ENCODE peak calls at places on chromosomes 16 and 17, in nine cellular contexts. One of them, this sample, is unnamed.

GRCh38 chr17:80769516-80769915 is 222.1 kb upstream of the CHMP6 start:
- DNase-seq in hepatic stellate cell: no peak
- DNase-seq in HuH-7.5: no peak
- DNase-seq in NCI-H1436: no peak
- DNase-seq in MM.1S: no peak
- DNase-seq in astrocyte of the spinal cord: no peak
- DNase-seq in WTC11: no peak
- DNase-seq in midbrain: no peak
- DNase-seq in iris pigment epithelial cell: no peak
- DNase-seq in this sample: no peak

GRCh38 chr17:7486181-7486580 is 2.0 kb downstream of the POLR2A start:
- DNase-seq in WTC11: no peak
- DNase-seq in NCI-H1436: no peak
- DNase-seq in iris pigment epithelial cell: peak
- DNase-seq in HuH-7.5: no peak
- DNase-seq in MM.1S: no peak
- DNase-seq in astrocyte of the spinal cord: peak
- DNase-seq in midbrain: no peak
- DNase-seq in hepatic stellate cell: peak
- DNase-seq in this sample: no peak

GRCh38 chr16:81457326-81458133 is 12.9 kb downstream of the CMIP start:
- DNase-seq in hepatic stellate cell: peak
- DNase-seq in NCI-H1436: no peak
- DNase-seq in astrocyte of the spinal cord: peak
- DNase-seq in midbrain: no peak
- DNase-seq in iris pigment epithelial cell: peak
- DNase-seq in MM.1S: no peak
- DNase-seq in HuH-7.5: peak
- DNase-seq in WTC11: no peak
- DNase-seq in this sample: no peak

GRCh38 chr17:49315974-49316570 is 46.0 kb downstream of the ZNF652 start:
- DNase-seq in HuH-7.5: no peak
- DNase-seq in astrocyte of the spinal cord: peak
- DNase-seq in iris pigment epithelial cell: no peak
- DNase-seq in midbrain: no peak
- DNase-seq in WTC11: no peak
- DNase-seq in hepatic stellate cell: peak
- DNase-seq in NCI-H1436: no peak
- DNase-seq in MM.1S: no peak
- DNase-seq in this sample: no peak

GRCh38 chr17:33142703-33143299 is 150.3 kb downstream of the ASIC2 start:
- DNase-seq in HuH-7.5: no peak
- DNase-seq in hepatic stellate cell: no peak
- DNase-seq in midbrain: no peak
- DNase-seq in iris pigment epithelial cell: peak
- DNase-seq in WTC11: peak
- DNase-seq in NCI-H1436: no peak
- DNase-seq in astrocyte of the spinal cord: no peak
- DNase-seq in MM.1S: peak
- DNase-seq in this sample: no peak

GRCh38 chr16:66660422-66661209 is 35.9 kb downstream of the CMTM4 start:
- DNase-seq in HuH-7.5: no peak
- DNase-seq in hepatic stellate cell: peak
- DNase-seq in midbrain: peak
- DNase-seq in NCI-H1436: no peak
- DNase-seq in astrocyte of the spinal cord: peak
- DNase-seq in WTC11: peak
- DNase-seq in MM.1S: no peak
- DNase-seq in iris pigment epithelial cell: peak
- DNase-seq in this sample: peak

GRCh38 chr17:28227278-28228108 is 91.5 kb upstream of the TMEM97 start:
- DNase-seq in midbrain: no peak
- DNase-seq in astrocyte of the spinal cord: peak
- DNase-seq in WTC11: peak
- DNase-seq in iris pigment epithelial cell: peak
- DNase-seq in hepatic stellate cell: peak
- DNase-seq in MM.1S: no peak
- DNase-seq in NCI-H1436: peak
- DNase-seq in HuH-7.5: peak
- DNase-seq in this sample: peak

GRCh38 chr17:17435323-17435722 is 41.5 kb upstream of the MED9 start:
- DNase-seq in iris pigment epithelial cell: peak
- DNase-seq in NCI-H1436: no peak
- DNase-seq in hepatic stellate cell: peak
- DNase-seq in midbrain: no peak
- DNase-seq in HuH-7.5: no peak
- DNase-seq in WTC11: no peak
- DNase-seq in astrocyte of the spinal cord: peak
- DNase-seq in MM.1S: no peak
- DNase-seq in this sample: no peak

GRCh38 chr17:79749156-79749815 is 18.5 kb downstream of the ENPP7 start:
- DNase-seq in midbrain: no peak
- DNase-seq in iris pigment epithelial cell: peak
- DNase-seq in MM.1S: no peak
- DNase-seq in HuH-7.5: no peak
- DNase-seq in WTC11: no peak
- DNase-seq in NCI-H1436: no peak
- DNase-seq in astrocyte of the spinal cord: peak
- DNase-seq in hepatic stellate cell: peak
- DNase-seq in this sample: no peak

GRCh38 chr16:31243734-31244670 is 15.8 kb upstream of the ITGAM start:
- DNase-seq in astrocyte of the spinal cord: no peak
- DNase-seq in iris pigment epithelial cell: no peak
- DNase-seq in WTC11: no peak
- DNase-seq in NCI-H1436: no peak
- DNase-seq in midbrain: peak
- DNase-seq in hepatic stellate cell: no peak
- DNase-seq in HuH-7.5: no peak
- DNase-seq in MM.1S: no peak
- DNase-seq in this sample: no peak

GRCh38 chr16:84578538-84579126 is 39.2 kb downstream of the COTL1 start:
- DNase-seq in MM.1S: no peak
- DNase-seq in WTC11: no peak
- DNase-seq in iris pigment epithelial cell: no peak
- DNase-seq in HuH-7.5: no peak
- DNase-seq in NCI-H1436: no peak
- DNase-seq in midbrain: no peak
- DNase-seq in astrocyte of the spinal cord: no peak
- DNase-seq in hepatic stellate cell: no peak
- DNase-seq in this sample: no peak

GRCh38 chr16:66924527-66925321 is 611 bp downstream of the RRAD start:
- DNase-seq in WTC11: peak
- DNase-seq in HuH-7.5: peak
- DNase-seq in NCI-H1436: no peak
- DNase-seq in midbrain: no peak
- DNase-seq in astrocyte of the spinal cord: no peak
- DNase-seq in hepatic stellate cell: peak
- DNase-seq in iris pigment epithelial cell: no peak
- DNase-seq in MM.1S: peak
- DNase-seq in this sample: no peak

GRCh38 chr16:19757026-19757425 is 39.0 kb downstream of the IQCK start:
- DNase-seq in HuH-7.5: no peak
- DNase-seq in iris pigment epithelial cell: peak
- DNase-seq in MM.1S: no peak
- DNase-seq in astrocyte of the spinal cord: peak
- DNase-seq in midbrain: no peak
- DNase-seq in hepatic stellate cell: no peak
- DNase-seq in NCI-H1436: no peak
- DNase-seq in WTC11: no peak
- DNase-seq in this sample: no peak

GRCh38 chr17:37239690-37240344 is 136.0 kb upstream of the C17orf78 start:
- DNase-seq in astrocyte of the spinal cord: peak
- DNase-seq in HuH-7.5: no peak
- DNase-seq in MM.1S: peak
- DNase-seq in WTC11: no peak
- DNase-seq in NCI-H1436: peak
- DNase-seq in hepatic stellate cell: peak
- DNase-seq in iris pigment epithelial cell: peak
- DNase-seq in midbrain: peak
- DNase-seq in this sample: peak

GRCh38 chr17:76726231-76726765 is at the start of gene JMJD6:
- DNase-seq in iris pigment epithelial cell: peak
- DNase-seq in hepatic stellate cell: peak
- DNase-seq in WTC11: peak
- DNase-seq in astrocyte of the spinal cord: peak
- DNase-seq in NCI-H1436: peak
- DNase-seq in MM.1S: peak
- DNase-seq in HuH-7.5: peak
- DNase-seq in midbrain: peak
- DNase-seq in this sample: peak

GRCh38 chr16:78428193-78428592 is 328.7 kb downstream of the WWOX start:
- DNase-seq in WTC11: no peak
- DNase-seq in hepatic stellate cell: no peak
- DNase-seq in astrocyte of the spinal cord: no peak
- DNase-seq in iris pigment epithelial cell: no peak
- DNase-seq in midbrain: no peak
- DNase-seq in HuH-7.5: no peak
- DNase-seq in MM.1S: no peak
- DNase-seq in NCI-H1436: no peak
- DNase-seq in this sample: no peak

GRCh38 chr16:59601452-59601851 is 867.3 kb upstream of the GOT2 start:
- DNase-seq in MM.1S: no peak
- DNase-seq in iris pigment epithelial cell: no peak
- DNase-seq in hepatic stellate cell: no peak
- DNase-seq in astrocyte of the spinal cord: no peak
- DNase-seq in WTC11: no peak
- DNase-seq in HuH-7.5: no peak
- DNase-seq in midbrain: peak
- DNase-seq in NCI-H1436: no peak
- DNase-seq in this sample: no peak

GRCh38 chr17:13498184-13498583 is 103.5 kb downstream of the HS3ST3A1 start:
- DNase-seq in MM.1S: no peak
- DNase-seq in HuH-7.5: no peak
- DNase-seq in iris pigment epithelial cell: no peak
- DNase-seq in WTC11: no peak
- DNase-seq in NCI-H1436: no peak
- DNase-seq in hepatic stellate cell: no peak
- DNase-seq in midbrain: no peak
- DNase-seq in astrocyte of the spinal cord: no peak
- DNase-seq in this sample: no peak

GRCh38 chr16:87276091-87276561 is 41.1 kb downstream of the C16orf95 start:
- DNase-seq in WTC11: no peak
- DNase-seq in astrocyte of the spinal cord: no peak
- DNase-seq in HuH-7.5: no peak
- DNase-seq in iris pigment epithelial cell: no peak
- DNase-seq in MM.1S: no peak
- DNase-seq in NCI-H1436: no peak
- DNase-seq in hepatic stellate cell: no peak
- DNase-seq in midbrain: no peak
- DNase-seq in this sample: no peak

GRCh38 chr17:63695889-63696288 is 4.0 kb downstream of the LIMD2 start:
- DNase-seq in astrocyte of the spinal cord: no peak
- DNase-seq in WTC11: no peak
- DNase-seq in midbrain: no peak
- DNase-seq in HuH-7.5: no peak
- DNase-seq in iris pigment epithelial cell: no peak
- DNase-seq in hepatic stellate cell: no peak
- DNase-seq in MM.1S: no peak
- DNase-seq in NCI-H1436: no peak
- DNase-seq in this sample: no peak

GRCh38 chr16:83494459-83494858 is 313.3 kb upstream of the HSBP1 start:
- DNase-seq in midbrain: no peak
- DNase-seq in HuH-7.5: no peak
- DNase-seq in hepatic stellate cell: no peak
- DNase-seq in WTC11: no peak
- DNase-seq in MM.1S: no peak
- DNase-seq in astrocyte of the spinal cord: no peak
- DNase-seq in iris pigment epithelial cell: no peak
- DNase-seq in NCI-H1436: no peak
- DNase-seq in this sample: no peak

GRCh38 chr17:4872786-4873185 is 26.6 kb upstream of the C17orf107 start:
- DNase-seq in iris pigment epithelial cell: peak
- DNase-seq in astrocyte of the spinal cord: no peak
- DNase-seq in WTC11: no peak
- DNase-seq in hepatic stellate cell: no peak
- DNase-seq in NCI-H1436: no peak
- DNase-seq in midbrain: peak
- DNase-seq in MM.1S: no peak
- DNase-seq in HuH-7.5: no peak
- DNase-seq in this sample: no peak

GRCh38 chr17:78355045-78355641 is 4.7 kb downstream of the SOCS3 start:
- DNase-seq in MM.1S: no peak
- DNase-seq in iris pigment epithelial cell: no peak
- DNase-seq in hepatic stellate cell: no peak
- DNase-seq in HuH-7.5: no peak
- DNase-seq in midbrain: no peak
- DNase-seq in astrocyte of the spinal cord: peak
- DNase-seq in NCI-H1436: no peak
- DNase-seq in WTC11: no peak
- DNase-seq in this sample: no peak

GRCh38 chr16:30760577-30761426 is 1.1 kb downstream of the CFAP119 start:
- DNase-seq in hepatic stellate cell: peak
- DNase-seq in iris pigment epithelial cell: no peak
- DNase-seq in midbrain: no peak
- DNase-seq in HuH-7.5: no peak
- DNase-seq in WTC11: no peak
- DNase-seq in MM.1S: no peak
- DNase-seq in astrocyte of the spinal cord: no peak
- DNase-seq in NCI-H1436: no peak
- DNase-seq in this sample: no peak

GRCh38 chr17:72053069-72053846 is 67.6 kb upstream of the SOX9 start:
- DNase-seq in iris pigment epithelial cell: no peak
- DNase-seq in hepatic stellate cell: no peak
- DNase-seq in NCI-H1436: no peak
- DNase-seq in MM.1S: no peak
- DNase-seq in WTC11: peak
- DNase-seq in midbrain: peak
- DNase-seq in HuH-7.5: no peak
- DNase-seq in astrocyte of the spinal cord: no peak
- DNase-seq in this sample: no peak

GRCh38 chr17:27748360-27748825 is 51.9 kb downstream of the NOS2 start:
- DNase-seq in hepatic stellate cell: no peak
- DNase-seq in WTC11: no peak
- DNase-seq in midbrain: no peak
- DNase-seq in iris pigment epithelial cell: no peak
- DNase-seq in NCI-H1436: no peak
- DNase-seq in MM.1S: no peak
- DNase-seq in astrocyte of the spinal cord: no peak
- DNase-seq in HuH-7.5: no peak
- DNase-seq in this sample: no peak